ENCODE peak calls at places on chromosomes 7 and 10, in ten cellular contexts. A is CD8-positive, alpha-beta T cell; Y is GM23338; R is pancreas; J is heart left ventricle; E is Peyer's patch; F is ovary; B is CD8-positive, alpha-beta memory T cell; O is lower lobe of right lung; T is AG04450. K is an unnamed sample. For H3K27me3, the result is how much of the 10 kb centered on the place peaks cover.

GRCh38 chr7:131202451-131202850 is 125.2 kb upstream of the MKLN1 start:
- DNase-seq in A (no peak), Y (no peak), R (no peak), J (no peak), E (no peak), F (no peak), B (no peak), O (no peak), T (no peak), K (no peak)

GRCh38 chr7:66535414-66536329 is 93.0 kb upstream of the KCTD7 start:
- DNase-seq in A (no peak), Y (no peak), R (no peak), J (no peak), E (no peak), F (peak), B (no peak), O (no peak), T (no peak), K (no peak)

GRCh38 chr7:116633131-116633988 is 38.6 kb upstream of the MET start:
- DNase-seq in A (no peak), Y (no peak), R (no peak), J (no peak), E (no peak), F (no peak), B (no peak), O (no peak), T (no peak), K (no peak)

GRCh38 chr7:33903770-33904679 is 1.3 kb upstream of the BMPER start:
- DNase-seq in A (no peak), Y (peak), R (peak), J (peak), E (no peak), F (peak), B (no peak), O (peak), T (no peak), K (peak)

GRCh38 chr10:72322280-72323058 is 32.2 kb downstream of the DNAJB12 start:
- DNase-seq in A (no peak), Y (peak), R (no peak), J (no peak), E (no peak), F (no peak), B (peak), O (no peak), T (no peak), K (no peak)

GRCh38 chr7:122219253-122219865 is 75.3 kb upstream of the AASS start:
- DNase-seq in A (no peak), Y (peak), R (no peak), J (no peak), E (no peak), F (no peak), B (no peak), O (no peak), T (no peak), K (peak)

GRCh38 chr7:127652333-127653248 is 597 bp downstream of the SND1 start:
- DNase-seq in A (no peak), Y (peak), R (no peak), J (no peak), E (no peak), F (no peak), B (no peak), O (no peak), T (no peak), K (peak)

GRCh38 chr10:62047960-62048383 is 146.5 kb downstream of the ARID5B start:
- DNase-seq in A (no peak), Y (no peak), R (no peak), J (no peak), E (peak), F (peak), B (peak), O (no peak), T (no peak), K (no peak)

GRCh38 chr10:3778708-3779108 is 6.3 kb downstream of the KLF6 start:
- DNase-seq in A (no peak), Y (no peak), R (no peak), J (no peak), E (no peak), F (no peak), B (no peak), O (no peak), T (no peak), K (peak)

GRCh38 chr10:110083884-110084283 is 76.1 kb downstream of the ADD3 start:
- DNase-seq in A (no peak), Y (no peak), R (no peak), J (no peak), E (no peak), F (no peak), B (no peak), O (no peak), T (no peak), K (no peak)

DNA sequence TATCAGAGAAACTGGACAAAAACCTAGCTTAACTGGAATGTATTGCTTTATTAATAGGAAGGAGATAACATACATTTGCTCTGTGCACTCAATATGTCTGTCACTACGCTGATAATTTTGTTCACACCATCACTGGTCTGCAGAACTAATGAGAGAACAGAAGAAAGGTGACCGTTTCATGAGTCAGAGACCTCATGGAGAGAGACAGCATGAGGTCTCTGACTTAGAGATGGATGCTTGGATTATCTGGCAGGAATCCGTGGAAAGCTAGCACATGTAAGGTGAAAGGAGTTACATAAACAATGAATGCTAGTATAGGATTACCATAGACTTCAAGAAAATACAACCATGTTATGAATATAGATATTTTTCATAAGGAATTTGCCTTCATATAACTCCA is 947.3 kb downstream of the IPMK start:
- DNase-seq in A (no peak), Y (no peak), R (no peak), J (no peak), E (no peak), F (no peak), B (no peak), O (no peak), T (no peak), K (no peak)
- H3K27me3 ChIP-seq in A (under half), Y (under half), R (under half), J (under half), E (under half), F (under half), B (under half), O (under half), T (under half), K (under half)

GRCh38 chr10:70132098-70133029 is at the start of gene AIFM2:
- DNase-seq in A (peak), Y (peak), R (peak), J (peak), E (peak), F (peak), B (peak), O (peak), T (no peak), K (peak)
- H3K4me3 ChIP-seq in A (peak), Y (peak), R (peak), J (peak), E (peak), F (peak), B (peak), O (peak), T (peak), K (peak)

DNA sequence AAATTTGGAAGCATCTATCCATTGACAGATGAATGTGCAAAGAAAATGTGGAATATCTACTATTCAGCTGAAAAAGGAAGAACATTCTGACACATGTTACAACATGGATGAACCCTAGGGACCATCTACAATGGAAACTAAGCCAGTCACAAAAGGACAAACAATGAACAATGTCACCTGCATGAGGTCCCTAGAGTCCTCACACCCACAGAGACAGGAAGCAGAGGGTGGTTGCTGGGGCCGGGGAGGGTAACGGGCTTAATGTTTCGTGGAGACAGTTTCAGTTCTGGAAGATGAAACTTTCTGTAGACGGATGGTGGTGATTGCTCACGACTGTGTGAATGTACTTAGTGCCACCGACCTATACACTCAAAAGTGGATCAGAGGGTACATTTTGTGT is 282.9 kb downstream of the ADARB2 start:
- DNase-seq in A (no peak), Y (no peak), R (no peak), J (no peak), E (peak), F (no peak), B (no peak), O (no peak), T (no peak), K (no peak)
- H3K27me3 ChIP-seq in A (under half), Y (under half), R (under half), J (under half), E (under half), F (under half), B (under half), O (under half), T (under half), K (under half)

DNA sequence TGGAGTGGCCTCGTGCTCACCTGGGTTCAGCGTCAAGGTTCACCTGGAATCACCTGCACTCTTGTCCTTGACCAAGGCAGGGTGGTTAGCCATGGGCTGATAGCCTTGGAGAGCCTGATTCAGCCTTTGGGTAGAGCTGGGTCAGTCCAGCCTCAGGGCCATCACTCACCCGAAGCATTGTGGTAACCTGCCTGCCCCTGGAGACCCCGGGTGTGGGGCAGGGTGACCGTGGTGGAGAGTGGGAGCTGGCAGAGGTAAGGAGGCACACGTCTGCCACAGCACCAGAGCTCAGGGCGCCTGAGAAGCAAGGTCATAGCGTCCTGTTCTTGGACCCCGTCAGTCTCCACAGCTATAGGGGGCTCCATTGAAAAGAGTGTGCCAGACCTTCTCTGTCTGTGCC is 27.7 kb upstream of the WDFY4 start:
- DNase-seq in A (no peak), Y (no peak), R (no peak), J (no peak), E (no peak), F (no peak), B (no peak), O (no peak), T (no peak), K (no peak)
- H3K4me3 ChIP-seq in A (peak), Y (peak), R (peak), J (peak), E (peak), F (no peak), B (no peak), O (no peak), T (peak), K (no peak)

DNA sequence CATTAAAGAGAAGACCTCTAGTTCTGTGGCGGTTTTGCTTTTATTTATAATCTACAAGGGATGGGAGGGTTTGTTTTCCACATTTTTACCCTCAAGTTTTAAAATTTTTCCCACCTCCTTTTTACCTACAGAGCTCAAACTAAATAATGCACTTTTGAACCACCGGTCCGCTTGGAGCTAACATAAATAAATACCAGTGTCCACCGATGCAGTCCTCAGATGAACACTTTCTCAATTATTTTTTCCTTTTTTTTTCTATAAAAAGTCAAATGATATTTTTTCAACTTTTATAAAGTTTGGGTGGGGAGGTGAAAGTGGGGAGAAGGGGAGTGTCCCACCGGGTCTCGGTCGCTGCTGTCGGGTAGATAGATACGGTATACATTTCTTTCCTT is 3.3 kb downstream of the ZNF503 start:
- DNase-seq in A (no peak), Y (no peak), R (no peak), J (no peak), E (no peak), F (no peak), B (no peak), O (no peak), T (no peak), K (no peak)
- H3K27me3 ChIP-seq in A (under half), Y (half or more), R (under half), J (under half), E (under half), F (under half), B (under half), O (under half), T (under half), K (half or more)

GRCh38 chr10:22927163-22927562 is 690 bp upstream of the ARMC3 start:
- DNase-seq in A (no peak), Y (no peak), R (no peak), J (no peak), E (no peak), F (no peak), B (no peak), O (no peak), T (no peak), K (no peak)
- H3K4me3 ChIP-seq in A (peak), Y (peak), R (no peak), J (peak), E (peak), F (no peak), B (peak), O (peak), T (no peak), K (peak)

GRCh38 chr7:106022193-106022821 is 59.2 kb downstream of the CDHR3 start:
- DNase-seq in A (peak), Y (no peak), R (no peak), J (no peak), E (peak), F (no peak), B (peak), O (no peak), T (no peak), K (no peak)
- H3K27me3 ChIP-seq in A (under half), Y (under half), R (under half), J (under half), E (under half), F (under half), B (under half), O (under half), T (under half), K (under half)

GRCh38 chr10:132141076-132141475 is 45.7 kb upstream of the DPYSL4 start:
- DNase-seq in A (no peak), Y (no peak), R (peak), J (no peak), E (no peak), F (no peak), B (peak), O (peak), T (no peak), K (no peak)
- H3K4me3 ChIP-seq in A (no peak), Y (no peak), R (no peak), J (no peak), E (no peak), F (no peak), B (no peak), O (no peak), T (no peak), K (no peak)

GRCh38 chr10:63671317-63671937 is 150.2 kb downstream of the REEP3 start:
- DNase-seq in A (no peak), Y (no peak), R (no peak), J (no peak), E (no peak), F (no peak), B (no peak), O (no peak), T (peak), K (peak)

GRCh38 chr10:63675171-63675570 is 154.0 kb downstream of the REEP3 start:
- DNase-seq in A (no peak), Y (no peak), R (no peak), J (no peak), E (no peak), F (no peak), B (no peak), O (no peak), T (no peak), K (peak)

GRCh38 chr10:63673846-63674245 is 152.6 kb downstream of the REEP3 start:
- DNase-seq in A (no peak), Y (no peak), R (no peak), J (no peak), E (no peak), F (no peak), B (no peak), O (no peak), T (no peak), K (no peak)

GRCh38 chr10:63672491-63672890 is 151.3 kb downstream of the REEP3 start:
- DNase-seq in A (no peak), Y (no peak), R (no peak), J (no peak), E (no peak), F (no peak), B (no peak), O (no peak), T (no peak), K (no peak)

DNA sequence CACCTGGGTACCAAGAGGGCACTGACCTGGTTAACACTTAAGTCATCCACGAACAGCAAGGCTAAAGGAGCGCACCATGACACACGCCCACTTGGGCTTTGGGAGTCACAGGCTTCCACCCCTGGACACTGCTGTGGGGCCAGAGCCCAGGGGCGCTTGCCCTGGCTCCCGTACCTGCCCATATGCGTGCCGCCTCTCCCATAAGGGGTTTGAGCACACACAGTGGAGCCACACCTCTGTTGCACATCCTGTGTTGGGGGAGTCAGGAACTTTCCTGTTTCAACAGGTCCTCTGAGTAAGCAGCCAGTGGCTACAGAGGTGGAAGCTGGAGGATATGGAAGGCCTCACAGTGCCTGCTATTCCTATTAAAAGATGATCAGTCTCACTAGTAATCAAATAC is 152.0 kb downstream of the REEP3 start:
- DNase-seq in A (no peak), Y (no peak), R (no peak), J (peak), E (no peak), F (no peak), B (no peak), O (no peak), T (no peak), K (no peak)
- H3K27me3 ChIP-seq in A (under half), Y (under half), R (under half), J (under half), E (under half), F (under half), B (under half), O (under half), T (under half), K (under half)

K was measured in cardiac muscle cell.